ENCODE peak calls at places on chromosomes 1 and 21, in four cellular contexts. Q, T, H and S are unnamed samples.

GRCh38 chr21:45545691-45546531 is 3.7 kb upstream of the SLC19A1 start:
- DNase-seq in Q (no peak), T (no peak), H (no peak), S (peak)

GRCh38 chr21:14271053-14271452 is 55.1 kb downstream of the RBM11 start:
- DNase-seq in Q (no peak), T (no peak), H (no peak), S (no peak)

GRCh38 chr1:63592536-63593302 is 492 bp upstream of the PGM1 start:
- DNase-seq in Q (no peak), T (no peak), H (no peak), S (no peak)

GRCh38 chr1:225977937-225978748 is 21.0 kb downstream of the SDE2 start:
- DNase-seq in Q (no peak), T (no peak), H (no peak), S (no peak)

GRCh38 chr1:53378061-53378460 is 50.2 kb upstream of the LRP8 start:
- DNase-seq in Q (peak), T (no peak), H (no peak), S (no peak)

GRCh38 chr1:201267481-201268229 is 15.7 kb upstream of the PKP1 start:
- DNase-seq in Q (no peak), T (peak), H (no peak), S (peak)

GRCh38 chr1:155126494-155127104 is 1.1 kb upstream of the EFNA1 start:
- DNase-seq in Q (peak), T (peak), H (no peak), S (no peak)

GRCh38 chr1:234397732-234398131 is 24.5 kb downstream of the COA6 start:
- DNase-seq in Q (no peak), T (no peak), H (no peak), S (no peak)

DNA sequence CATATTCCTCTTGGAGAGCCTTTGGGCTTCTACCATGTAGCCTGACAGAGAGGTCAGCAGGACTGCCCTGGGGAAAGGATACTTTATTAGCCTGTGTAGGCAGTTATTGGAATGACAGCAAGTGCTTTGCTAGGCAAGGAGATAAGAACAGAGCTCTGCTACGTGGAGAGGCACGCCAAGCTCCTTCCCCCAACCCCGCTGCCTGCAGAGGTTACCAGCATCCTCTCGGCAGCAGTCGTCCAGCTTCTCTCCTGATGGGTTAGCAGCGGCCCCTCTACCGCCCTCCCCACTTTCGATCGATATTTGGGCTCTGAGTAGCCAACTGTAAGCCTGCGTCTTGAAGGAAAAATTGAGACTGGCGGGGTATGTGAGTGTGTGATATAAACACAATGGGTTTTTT is 122.3 kb downstream of the DHRS3 start:
- DNase-seq in Q (no peak), T (no peak), H (no peak), S (no peak)
- H3K4me3 ChIP-seq in Q (no peak), T (no peak), H (no peak), S (no peak)

GRCh38 chr21:42262826-42263225 is 43.9 kb downstream of the ABCG1 start:
- DNase-seq in Q (peak), T (peak), H (no peak), S (peak)

GRCh38 chr21:42264245-42265195 is 45.6 kb downstream of the ABCG1 start:
- DNase-seq in Q (no peak), T (no peak), H (no peak), S (no peak)

GRCh38 chr21:42261832-42262200 is 42.9 kb downstream of the ABCG1 start:
- DNase-seq in Q (no peak), T (no peak), H (no peak), S (no peak)

GRCh38 chr21:42265229-42265812 is 46.4 kb downstream of the ABCG1 start:
- DNase-seq in Q (no peak), T (no peak), H (no peak), S (no peak)

DNA sequence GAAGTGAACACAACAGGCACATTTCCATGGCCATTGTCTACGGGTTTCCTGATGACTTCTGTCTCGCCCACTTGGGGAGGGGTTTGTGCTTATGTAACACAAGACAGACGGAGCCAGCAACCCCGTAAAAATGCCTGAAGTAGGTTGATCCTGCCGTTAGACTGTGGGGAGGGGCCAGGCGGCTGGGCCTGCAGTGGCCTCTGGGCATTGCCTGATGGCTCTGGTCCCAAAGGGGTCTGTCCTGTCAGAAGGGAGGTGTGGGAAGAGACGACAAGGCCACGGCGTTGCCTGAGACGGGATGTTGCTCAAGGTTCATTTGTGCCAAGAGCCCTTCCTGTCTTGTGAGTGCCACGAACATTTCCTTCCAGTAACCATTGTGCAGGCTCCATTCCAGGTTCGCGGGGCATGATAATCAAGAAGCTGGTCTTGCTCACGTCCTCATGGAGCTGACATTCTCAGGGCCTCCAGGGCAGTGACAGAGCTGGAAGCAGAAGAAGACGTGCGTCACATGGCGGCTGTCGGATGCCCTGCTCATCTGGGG is 44.7 kb downstream of the ABCG1 start:
- DNase-seq in Q (peak), T (no peak), H (no peak), S (peak)
- TF ChIP-seq POLR2A in Q (no peak), T (no peak), H (no peak), S (no peak)

DNA sequence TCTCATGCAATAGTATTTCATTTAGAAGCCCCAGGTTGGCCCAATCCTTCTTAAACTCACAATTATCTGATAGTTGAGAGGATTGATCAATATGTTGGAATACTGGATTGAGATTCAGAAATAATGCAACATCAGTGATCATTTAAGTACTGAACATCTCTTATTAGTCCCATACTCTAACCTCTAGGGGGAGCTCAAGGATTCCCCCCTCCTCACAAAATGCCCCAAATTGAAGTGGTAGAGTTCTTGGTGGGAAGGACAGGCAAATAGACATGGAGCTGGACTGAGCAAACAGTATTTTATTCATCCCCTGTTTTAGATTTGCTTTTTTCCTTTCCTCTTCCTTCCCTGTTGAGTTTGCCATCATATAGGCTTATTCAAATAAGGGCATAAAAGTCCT is 62.8 kb downstream of the NGF start:
- DNase-seq in Q (no peak), T (peak), H (no peak), S (no peak)
- TF ChIP-seq CTCF in Q (no peak), T (peak), H (no peak), S (no peak)

DNA sequence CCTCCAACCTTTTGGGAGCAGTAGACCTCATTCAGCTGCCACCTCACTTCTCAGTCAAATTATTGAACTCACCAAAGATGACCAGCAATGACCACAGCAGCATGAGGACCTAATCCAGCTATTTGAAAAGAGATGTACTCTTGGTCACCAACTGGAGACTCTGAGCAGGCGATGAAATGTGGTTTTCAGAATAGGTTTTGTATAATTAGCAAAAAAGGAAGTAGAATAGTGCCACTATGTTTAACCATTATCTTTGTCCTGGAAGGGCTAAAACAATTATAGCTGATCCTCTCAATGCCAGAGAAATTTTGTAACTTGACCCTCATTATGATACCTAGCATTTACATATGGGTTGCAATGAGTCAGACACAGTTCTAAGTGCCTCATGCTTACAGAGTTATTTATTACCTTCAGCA is at the start of gene FCRL2:
- DNase-seq in Q (no peak), T (no peak), H (no peak), S (no peak)
- H3K4me3 ChIP-seq in Q (no peak), T (no peak), H (no peak), S (no peak)

GRCh38 chr1:16153110-16153998 is 2.5 kb downstream of the EPHA2 start:
- DNase-seq in Q (no peak), T (no peak), H (no peak), S (no peak)

GRCh38 chr1:16158025-16158424 is 2.2 kb upstream of the EPHA2 start:
- DNase-seq in Q (no peak), T (no peak), H (no peak), S (no peak)

GRCh38 chr1:16153999-16154673 is 1.7 kb downstream of the EPHA2 start:
- DNase-seq in Q (no peak), T (no peak), H (no peak), S (no peak)

GRCh38 chr1:16156848-16157495 is 1.1 kb upstream of the EPHA2 start:
- DNase-seq in Q (no peak), T (peak), H (no peak), S (no peak)

DNA sequence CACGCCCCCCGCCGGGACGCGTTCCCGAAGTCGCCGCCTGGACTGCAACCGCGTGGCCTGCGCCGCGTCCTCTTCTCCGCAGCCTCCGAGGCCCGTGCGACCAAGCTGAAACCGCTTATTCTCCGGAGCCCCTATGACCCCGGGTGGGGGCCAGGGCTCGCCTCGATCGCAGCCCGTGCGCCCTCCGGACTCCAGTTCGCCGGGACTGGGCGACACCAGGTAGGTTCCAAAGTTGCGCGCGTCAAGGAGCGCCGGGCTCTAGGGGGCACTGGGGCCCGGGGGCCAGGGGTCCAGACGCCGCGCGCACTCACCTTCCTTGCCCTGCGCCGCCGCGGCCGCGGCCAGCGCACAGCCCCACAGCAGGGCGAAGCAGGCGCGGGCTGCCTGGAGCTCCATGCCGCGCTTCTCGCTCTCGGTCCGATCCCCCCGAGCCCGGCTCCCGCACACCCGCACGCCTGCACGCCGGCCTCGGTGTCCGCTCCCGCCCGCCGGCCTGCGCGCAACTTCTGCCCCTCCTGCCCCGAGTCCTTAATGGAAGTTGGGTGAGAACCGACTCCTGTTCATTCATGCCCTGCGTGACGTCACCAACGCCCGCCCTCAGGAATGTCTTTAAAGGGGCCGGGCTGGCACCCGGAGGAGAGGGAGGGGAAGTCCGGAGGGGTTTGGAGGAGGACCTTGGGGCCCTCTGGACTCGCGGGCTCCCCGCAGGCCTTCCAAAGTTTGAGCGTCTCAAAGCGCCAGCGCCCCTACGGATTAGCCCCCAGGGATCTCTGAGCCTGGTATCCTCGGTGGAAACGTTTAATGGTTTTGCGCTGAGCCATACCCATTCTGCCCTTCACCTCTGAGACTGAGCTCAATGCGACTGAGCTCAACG is at the start of gene EPHA2:
- DNase-seq in Q (peak), T (peak), H (peak), S (peak)
- TF ChIP-seq POLR2A in Q (peak), T (peak), H (peak), S (no peak)

DNA sequence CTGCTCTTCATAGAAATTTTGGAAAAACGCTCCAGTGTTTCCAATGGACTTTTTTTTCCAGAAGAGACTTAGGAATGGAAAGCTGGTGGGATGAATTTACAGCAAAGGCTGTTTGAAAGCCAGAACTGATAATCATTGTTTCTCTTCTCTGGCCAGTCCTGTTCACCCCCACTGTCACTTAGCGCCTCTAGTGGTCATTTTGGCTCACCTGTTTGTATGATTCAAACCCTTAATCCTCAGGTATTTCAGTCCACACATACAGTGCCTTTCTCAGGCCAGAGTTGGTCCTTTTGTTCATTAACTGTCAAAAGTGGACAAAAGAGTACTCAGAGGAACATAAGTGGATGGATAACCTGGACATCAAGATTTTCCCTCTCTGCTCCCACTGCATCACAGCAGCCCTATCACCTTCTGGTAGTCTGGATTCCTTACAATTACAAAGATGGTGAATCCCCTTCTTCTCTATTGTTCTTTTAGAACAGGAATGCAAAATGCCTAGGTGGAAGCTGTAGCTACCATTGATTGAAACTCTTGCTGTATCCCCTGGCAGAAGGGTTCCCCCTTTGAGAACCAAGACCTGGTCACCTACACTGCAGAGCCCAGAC is 177.6 kb upstream of the OLFM3 start:
- DNase-seq in Q (no peak), T (no peak), H (no peak), S (no peak)
- TF ChIP-seq CTCF in Q (no peak), T (no peak), H (no peak), S (no peak)

GRCh38 chr1:9691108-9691445 is 39.5 kb downstream of the PIK3CD start:
- DNase-seq in Q (no peak), T (peak), H (no peak), S (no peak)
- H3K4me3 ChIP-seq in Q (no peak), T (no peak), H (no peak), S (no peak)